ENCODE peak calls at places on chromosomes 4 and X, in six cellular contexts. K, Y, D, Z, M and H are unnamed samples.

GRCh38 chrX:44422631-44423030 is 79.2 kb upstream of the EFHC2 start:
- DNase-seq in M (no peak), K (no peak), Y (peak), Z (no peak), D (no peak), H (no peak)

GRCh38 chr4:3317656-3318211 is 24.9 kb downstream of the RGS12 start:
- DNase-seq in D (peak), Y (no peak), K (no peak), Z (peak), M (no peak), H (peak)

GRCh38 chr4:186074189-186074588 is 5.2 kb downstream of the TLR3 start:
- DNase-seq in Y (no peak), K (no peak), Z (no peak), D (no peak), M (no peak), H (peak)

GRCh38 chrX:38052096-38052495 is 45.7 kb downstream of the SYTL5 start:
- DNase-seq in Z (no peak), K (no peak), D (no peak), Y (peak), M (peak), H (no peak)

GRCh38 chr4:128868758-128869157 is 59.3 kb downstream of the JADE1 start:
- DNase-seq in Z (no peak), M (peak), Y (no peak), D (no peak), K (no peak), H (no peak)

GRCh38 chr4:57039345-57039744 is 60.6 kb downstream of the POLR2B start:
- DNase-seq in D (no peak), Y (no peak), K (no peak), Z (no peak), M (no peak), H (no peak)

GRCh38 chrX:11890843-11891514 is 132.9 kb downstream of the MSL3 start:
- DNase-seq in K (no peak), D (no peak), Y (no peak), M (no peak), Z (no peak), H (peak)

GRCh38 chr4:147312376-147313046 is 168.4 kb upstream of the EDNRA start:
- DNase-seq in Y (peak), Z (no peak), M (peak), D (no peak), K (no peak), H (no peak)

GRCh38 chr4:8306511-8307021 is 37.0 kb downstream of the HTRA3 start:
- DNase-seq in Y (no peak), K (no peak), Z (no peak), M (no peak), D (peak), H (peak)

GRCh38 chrX:53474707-53475106 is 40.5 kb upstream of the HSD17B10 start:
- DNase-seq in Z (no peak), M (no peak), Y (no peak), D (no peak), K (no peak), H (no peak)

GRCh38 chr4:183658362-183659028 is 490 bp downstream of the RWDD4 start:
- DNase-seq in Z (peak), K (peak), Y (peak), M (peak), D (peak), H (peak)

GRCh38 chr4:182569561-182569960 is 326.4 kb downstream of the TENM3 start:
- DNase-seq in Z (no peak), K (no peak), M (no peak), D (no peak), Y (no peak), H (no peak)

GRCh38 chrX:40299028-40299479 is 201.3 kb upstream of the BCOR start:
- DNase-seq in K (no peak), Y (no peak), D (no peak), Z (no peak), M (no peak), H (no peak)

GRCh38 chr4:185384877-185385465 is 10.8 kb downstream of the LRP2BP start:
- DNase-seq in M (no peak), K (no peak), Z (peak), Y (no peak), D (no peak), H (no peak)

GRCh38 chrX:150848914-150849365 is 49.5 kb downstream of the CD99L2 start:
- DNase-seq in M (peak), Z (peak), D (peak), Y (peak), K (no peak), H (peak)

GRCh38 chr4:183532823-183533222 is 28.0 kb downstream of the ING2 start:
- DNase-seq in M (peak), K (no peak), Y (peak), Z (no peak), D (no peak), H (no peak)

GRCh38 chrX:129653985-129654651 is 638 bp downstream of the APLN start:
- DNase-seq in D (peak), K (peak), M (no peak), Y (peak), Z (no peak), H (no peak)

GRCh38 chrX:21972721-21973120 is 32.2 kb downstream of the SMS start:
- DNase-seq in Y (peak), D (no peak), K (peak), Z (no peak), M (peak), H (no peak)
- TF ChIP-seq CTCF in Y (peak), D (no peak), K (no peak), Z (no peak), M (no peak), H (no peak)

GRCh38 chr4:108333353-108333920 is 164.7 kb upstream of the LEF1 start:
- DNase-seq in M (no peak), K (peak), Z (no peak), Y (no peak), D (no peak), H (no peak)

GRCh38 chr4:108331905-108332632 is 163.3 kb upstream of the LEF1 start:
- DNase-seq in Z (no peak), D (no peak), M (no peak), Y (no peak), K (no peak), H (no peak)

GRCh38 chr4:108325561-108325960 is 156.8 kb upstream of the LEF1 start:
- DNase-seq in Z (no peak), Y (no peak), K (no peak), M (no peak), D (no peak), H (no peak)

GRCh38 chr4:108324450-108324849 is 155.7 kb upstream of the LEF1 start:
- DNase-seq in D (no peak), Y (no peak), K (no peak), Z (no peak), M (no peak), H (no peak)

DNA sequence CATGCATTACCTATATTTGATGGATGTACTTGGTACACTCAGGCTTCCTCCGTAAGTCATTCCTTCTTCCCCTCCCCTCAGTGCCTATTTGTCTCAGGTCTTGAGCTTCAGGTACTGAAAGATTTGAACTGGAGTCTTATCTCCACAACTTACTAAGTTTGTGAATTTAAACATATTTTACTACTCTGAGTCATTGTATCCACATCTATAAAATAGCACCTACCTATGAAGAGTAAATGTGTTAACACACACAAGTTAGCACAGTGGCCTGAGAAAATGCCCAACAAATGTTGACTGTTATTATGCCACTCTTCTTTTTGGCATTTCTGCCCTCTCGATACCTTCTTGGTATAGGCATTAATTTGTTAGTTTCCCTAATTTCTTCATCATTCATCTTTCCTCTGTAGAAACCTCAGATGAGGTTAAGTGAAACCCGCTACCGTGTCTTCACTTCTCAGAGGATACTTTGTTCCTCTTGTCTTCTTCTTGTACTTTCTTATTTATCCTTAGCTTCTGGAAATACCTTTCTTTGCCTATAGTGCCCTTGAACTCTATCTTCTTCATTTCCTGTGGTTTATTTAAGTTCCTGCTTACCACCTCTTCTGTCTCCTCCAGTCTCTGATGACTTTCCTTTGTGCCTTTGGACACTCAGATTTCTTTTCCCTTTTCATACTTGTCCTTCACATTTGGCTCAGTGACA is 159.5 kb upstream of the LEF1 start:
- DNase-seq in Y (peak), M (no peak), K (no peak), Z (no peak), D (no peak), H (no peak)
- H3K4me3 ChIP-seq in Y (no peak), M (no peak), K (no peak), Z (no peak), D (no peak), H (no peak)

GRCh38 chr4:80184791-80185756 is 12.2 kb upstream of the PRDM8 start:
- DNase-seq in M (no peak), Y (peak), K (no peak), D (no peak), Z (no peak), H (no peak)
- TF ChIP-seq CTCF in M (no peak), Y (no peak), K (no peak), D (no peak), Z (no peak), H (no peak)

DNA sequence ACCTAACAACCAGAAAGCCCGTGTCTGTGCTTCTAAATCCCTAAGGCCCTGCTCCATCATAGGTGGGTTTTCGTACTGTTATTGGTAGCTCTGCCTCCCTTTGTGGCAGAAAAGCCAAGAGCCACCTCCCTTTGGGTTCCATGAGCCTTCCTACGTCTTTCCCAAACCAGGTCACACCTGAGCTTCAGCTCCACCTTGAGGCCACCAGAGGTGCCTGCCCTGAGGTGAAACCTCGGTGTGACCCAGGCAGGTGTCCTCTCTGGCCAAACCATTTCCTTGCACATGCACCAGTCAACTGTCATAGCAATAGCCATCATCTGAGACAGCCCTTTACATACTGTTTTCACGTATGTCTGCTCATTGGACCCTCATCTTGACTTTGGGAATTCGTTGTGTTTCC is 188.0 kb upstream of the RBPJ start:
- DNase-seq in D (no peak), Z (no peak), M (no peak), Y (no peak), K (peak), H (no peak)
- H3K4me3 ChIP-seq in D (no peak), Z (no peak), M (no peak), Y (no peak), K (no peak), H (no peak)

GRCh38 chr4:113979157-113979972 is at the start of gene ARSJ:
- DNase-seq in M (peak), D (peak), K (peak), Y (peak), Z (peak), H (peak)
- TF ChIP-seq CTCF in M (no peak), D (no peak), K (no peak), Y (no peak), Z (no peak), H (no peak)

GRCh38 chrX:64204252-64204651 is 1.3 kb downstream of the AMER1 start:
- DNase-seq in Y (no peak), Z (peak), D (peak), K (no peak), M (no peak), H (peak)
- H3K4me3 ChIP-seq in Y (peak), Z (peak), D (peak), K (peak), M (peak), H (peak)

DNA sequence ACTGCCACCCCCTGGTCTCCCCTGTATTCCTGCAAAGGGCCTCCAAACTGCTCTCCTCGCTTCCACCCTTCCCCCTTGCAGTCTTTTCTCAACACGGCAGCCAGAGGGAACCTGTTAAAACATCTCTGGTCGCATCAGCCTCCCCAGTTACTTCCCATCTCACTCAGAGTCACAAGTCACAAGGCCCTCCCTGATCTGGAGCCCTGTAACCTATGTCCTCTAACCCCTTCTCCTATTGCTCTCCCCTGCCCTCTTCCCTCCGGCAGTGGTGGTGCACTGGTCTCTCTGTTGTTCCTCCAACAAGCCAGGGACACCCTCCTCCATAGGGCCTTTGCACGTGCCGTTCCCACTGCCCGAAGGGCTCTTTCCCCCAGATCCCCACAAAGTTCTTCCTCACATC is 73.2 kb downstream of the SH3KBP1 start:
- DNase-seq in K (peak), Y (no peak), D (no peak), M (no peak), Z (no peak), H (no peak)
- TF ChIP-seq CTCF in K (no peak), Y (no peak), D (no peak), M (no peak), Z (no peak), H (peak)